ENCODE peak calls at places on chromosomes 12 and 14, in seven cellular contexts. V, Q, S, T, K, R and H are unnamed samples.

GRCh38 chr14:56855891-56856461 is 45.7 kb upstream of the OTX2 start:
- DNase-seq in S (no peak), T (no peak), V (no peak), R (peak; percentile 70), Q (no peak), K (no peak), H (no peak)

GRCh38 chr12:27610380-27610779 is 85.9 kb upstream of the REP15 start:
- DNase-seq in R (peak; percentile 19), T (peak; percentile 26), S (no peak), Q (peak; percentile 52), V (peak; percentile 79), K (no peak), H (peak; percentile 79)

GRCh38 chr12:72000969-72001648 is 62.5 kb downstream of the TPH2 start:
- DNase-seq in S (no peak), Q (no peak), V (no peak), K (no peak), T (no peak), R (no peak), H (no peak)

GRCh38 chr12:60196366-60196765 is 600.5 kb downstream of the SLC16A7 start:
- DNase-seq in V (no peak), S (no peak), K (no peak), T (no peak), R (no peak), Q (no peak), H (no peak)

GRCh38 chr14:105198588-105198987 is 17.5 kb upstream of the NUDT14 start:
- DNase-seq in S (no peak), K (no peak), T (no peak), R (no peak), V (no peak), Q (no peak), H (no peak)

GRCh38 chr14:32006267-32007110 is 70.6 kb upstream of the ARHGAP5 start:
- DNase-seq in S (no peak), Q (peak; percentile 93), R (no peak), T (no peak), K (no peak), V (no peak), H (no peak)

GRCh38 chr14:95268350-95268749 is 51.4 kb downstream of the CLMN start:
- DNase-seq in Q (no peak), K (no peak), T (no peak), S (no peak), V (no peak), R (no peak), H (no peak)

GRCh38 chr12:127893875-127894635 is 372.9 kb upstream of the TMEM132C start:
- DNase-seq in Q (no peak), S (no peak), V (no peak), T (no peak), R (peak; percentile 17), K (no peak), H (no peak)

GRCh38 chr14:80427101-80427500 is 215.8 kb upstream of the DIO2 start:
- DNase-seq in T (no peak), V (peak; percentile 44), Q (no peak), S (no peak), R (no peak), K (no peak), H (no peak)

GRCh38 chr12:113184900-113185179 is 438 bp downstream of the DDX54 start:
- DNase-seq in T (peak; percentile 76), V (peak; percentile 88), K (peak; percentile 92), R (peak; percentile 90), Q (peak; percentile 91), S (peak; percentile 90), H (peak; percentile 57)

GRCh38 chr12:113186666-113187325 is 1.3 kb downstream of the RITA1 start:
- DNase-seq in V (no peak), K (no peak), S (no peak), Q (no peak), R (peak; percentile 33), T (no peak), H (no peak)

GRCh38 chr12:113186033-113186365 is 478 bp downstream of the RITA1 start:
- DNase-seq in K (no peak), V (peak; percentile 34), R (no peak), S (no peak), T (no peak), Q (peak; percentile 42), H (no peak)

GRCh38 chr12:113184098-113184899 is 979 bp downstream of the DDX54 start:
- DNase-seq in R (no peak), K (no peak), T (peak; percentile 65), Q (no peak), V (no peak), S (no peak), H (no peak)

DNA sequence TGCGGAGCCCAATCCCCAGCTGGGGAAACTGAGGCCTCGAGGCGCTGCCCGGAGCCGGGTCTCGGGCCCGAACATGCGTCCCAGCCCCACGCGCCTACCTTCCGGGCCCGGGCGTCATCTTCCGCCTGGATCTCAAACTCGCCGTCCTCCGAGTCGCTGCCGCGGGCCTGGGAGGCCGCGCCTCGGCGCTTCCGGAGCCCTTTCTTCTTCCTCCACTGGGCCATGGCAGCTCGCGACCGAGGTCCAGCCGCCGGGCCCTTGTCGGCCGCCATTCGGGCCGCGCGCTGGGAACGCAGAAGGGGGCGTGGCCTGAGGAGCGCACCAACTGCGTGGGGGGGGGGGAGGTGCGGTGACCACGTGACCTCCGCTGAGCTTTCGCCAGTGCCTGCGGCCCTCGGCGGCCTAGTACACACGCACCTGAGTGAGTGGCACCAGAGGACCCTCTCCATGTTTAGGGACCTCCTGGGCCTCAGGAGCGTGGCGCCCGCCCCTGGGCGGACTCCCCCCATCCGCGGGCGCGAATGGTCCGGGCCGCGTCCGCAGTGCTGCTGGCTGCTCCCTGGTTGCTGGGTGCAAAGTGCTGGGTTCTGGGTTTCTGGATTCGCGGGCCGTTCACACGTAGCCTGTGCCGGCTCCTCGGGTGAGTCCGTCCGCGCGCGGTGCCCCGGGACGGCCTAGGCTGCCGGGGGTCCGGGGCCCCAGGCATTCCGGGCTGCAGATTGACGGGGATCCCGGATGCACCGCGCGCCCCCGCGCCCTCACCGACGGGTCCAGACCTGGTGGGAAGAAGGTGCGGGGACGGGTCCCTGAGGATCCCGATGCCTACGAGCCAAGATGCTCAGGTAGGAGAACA is at the start of the genes DDX54 and RITA1:
- DNase-seq in S (peak; percentile 91), V (peak; percentile 65), K (peak; percentile 86), Q (peak; percentile 78), R (peak; percentile 87), T (peak; percentile 78), H (peak; percentile 56)
- H3K4me3 ChIP-seq in S (peak within 1 kb of the TSS; percentile 95), V (peak within 1 kb of the TSS; percentile 83), K (peak within 1 kb of the TSS; percentile 84), Q (peak within 1 kb of the TSS; percentile 92), R (peak within 1 kb of the TSS; percentile 78), T (peak within 1 kb of the TSS; percentile 87), H (peak within 1 kb of the TSS; percentile 88)

GRCh38 chr14:90903101-90903500 is 86.9 kb upstream of the TTC7B start:
- DNase-seq in K (no peak), T (peak; percentile 45), V (peak; percentile 64), Q (peak; percentile 63), S (peak; percentile 63), R (peak; percentile 75), H (peak; percentile 42)

GRCh38 chr14:90905531-90905930 is 89.3 kb upstream of the TTC7B start:
- DNase-seq in S (no peak), V (no peak), Q (no peak), T (no peak), K (no peak), R (no peak), H (no peak)

GRCh38 chr14:90897022-90897421 is 80.8 kb upstream of the TTC7B start:
- DNase-seq in V (no peak), S (no peak), T (no peak), K (no peak), R (peak; percentile 35), Q (no peak), H (no peak)

GRCh38 chr14:90900712-90901111 is 84.5 kb upstream of the TTC7B start:
- DNase-seq in S (no peak), T (no peak), V (peak; percentile 13), R (no peak), K (no peak), Q (peak; percentile 5), H (no peak)
- TF ChIP-seq CTCF in S (no peak), T (no peak), V (peak; percentile 20), R (no peak), K (no peak), Q (peak; percentile 16), H (peak; percentile 24)

GRCh38 chr12:89704457-89704856 is 4.2 kb downstream of the ATP2B1 start:
- DNase-seq in T (no peak), R (no peak), K (no peak), S (no peak), V (no peak), Q (no peak), H (no peak)
- H3K4me3 ChIP-seq in T (no peak overlapping the region), R (no peak overlapping the region), K (no peak overlapping the region), S (no peak overlapping the region), V (no peak overlapping the region), Q (no peak overlapping the region), H (no peak overlapping the region)

GRCh38 chr14:39469094-39469710 is 37.0 kb upstream of the FBXO33 start:
- DNase-seq in S (peak; percentile 52), Q (peak; percentile 12), K (no peak), V (peak; percentile 34), T (no peak), R (peak; percentile 16), H (no peak)
- TF ChIP-seq CTCF in S (no peak), Q (peak; percentile 32), K (no peak), V (peak; percentile 26), T (peak; percentile 19), R (no peak), H (no peak)

GRCh38 chr12:130715996-130716917 is at the start of gene RIMBP2:
- DNase-seq in S (no peak), T (no peak), V (no peak), K (no peak), R (no peak), Q (no peak), H (no peak)
- H3K4me3 ChIP-seq in S (no peak within 1 kb of the TSS), T (no peak within 1 kb of the TSS), V (no peak within 1 kb of the TSS), K (peak within 1 kb of the TSS; percentile 55), R (no peak within 1 kb of the TSS), Q (no peak within 1 kb of the TSS), H (no peak within 1 kb of the TSS)

DNA sequence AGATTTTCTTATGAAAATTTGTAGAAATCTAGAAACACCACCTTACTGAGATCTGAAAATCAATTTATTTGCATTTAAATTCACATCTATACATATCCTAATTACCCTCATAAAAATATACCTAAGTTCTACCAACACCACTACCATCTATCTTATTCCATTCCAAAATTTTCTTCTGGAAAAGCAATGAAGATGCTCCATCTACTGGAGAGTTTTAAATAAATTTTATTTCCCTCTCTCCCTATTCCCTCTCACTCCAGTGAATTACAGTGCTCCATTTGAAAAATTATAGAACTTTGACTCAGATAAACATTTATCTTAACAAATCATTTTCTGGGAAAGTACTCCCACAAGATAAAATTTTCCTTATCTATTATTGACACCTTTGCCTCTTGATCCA is 2.3 kb upstream of the C14orf39 start:
- DNase-seq in K (no peak), V (no peak), T (no peak), R (no peak), S (no peak), Q (no peak), H (no peak)
- TF ChIP-seq CTCF in K (no peak), V (peak; percentile 17), T (no peak), R (no peak), S (no peak), Q (no peak), H (peak; percentile 26)